ENCODE peak calls at places on chromosomes 1 and 21, in nine cellular contexts. C is tibial nerve; M is left lung; B is cardiac muscle cell; Y is CD4-positive, CD25-positive, alpha-beta regulatory T cell; E is PC-9; L is small intestine; N is WERI-Rb-1; V is CD4-positive, alpha-beta memory T cell. A is an unnamed sample. For H3K9me3, the result is how much of the 10 kb centered on the place peaks cover.

GRCh38 chr1:110057963-110058518 is 12.4 kb downstream of the ALX3 start:
- DNase-seq in V (no peak), M (no peak), E (no peak), B (no peak), L (no peak), N (no peak), Y (no peak), C (no peak), A (no peak)

GRCh38 chr1:50822035-50822776 is 137.9 kb downstream of the FAF1 start:
- DNase-seq in V (no peak), Y (no peak), C (no peak), L (peak), E (no peak), N (no peak), B (no peak), M (no peak), A (no peak)

GRCh38 chr1:171590022-171590421 is 32.0 kb upstream of the MYOCOS start:
- DNase-seq in V (no peak), Y (no peak), M (no peak), B (no peak), N (no peak), E (no peak), C (no peak), L (no peak), A (no peak)

GRCh38 chr1:44021581-44022321 is 9.5 kb downstream of the SLC6A9 start:
- DNase-seq in C (no peak), M (no peak), N (no peak), E (no peak), V (no peak), L (no peak), Y (no peak), B (no peak), A (no peak)

GRCh38 chr1:26318338-26319064 is 743 bp downstream of the CD52 start:
- DNase-seq in M (peak), Y (no peak), C (no peak), L (no peak), V (no peak), E (no peak), B (no peak), N (no peak), A (no peak)

GRCh38 chr1:162206749-162207635 is 137.5 kb downstream of the NOS1AP start:
- DNase-seq in V (no peak), N (peak), B (peak), L (peak), E (no peak), Y (no peak), C (no peak), M (peak), A (no peak)

GRCh38 chr1:31735571-31735970 is 28.6 kb downstream of the ADGRB2 start:
- DNase-seq in C (no peak), E (no peak), N (no peak), L (no peak), M (no peak), Y (no peak), B (no peak), V (no peak), A (no peak)

GRCh38 chr1:110674337-110675059 is at the start of gene KCNA3:
- DNase-seq in L (no peak), E (no peak), M (peak), V (peak), C (no peak), N (no peak), Y (peak), B (peak), A (peak)

GRCh38 chr1:23613191-23614126 is 54.2 kb upstream of the ID3 start:
- DNase-seq in N (no peak), V (peak), E (no peak), B (no peak), L (no peak), Y (peak), M (no peak), C (no peak), A (no peak)

GRCh38 chr1:113813218-113813617 is 942 bp upstream of the RSBN1 start:
- DNase-seq in B (no peak), L (no peak), N (no peak), M (no peak), V (no peak), C (no peak), Y (no peak), E (no peak), A (no peak)

GRCh38 chr1:118253310-118253903 is 68.4 kb upstream of the SPAG17 start:
- DNase-seq in Y (no peak), V (no peak), L (no peak), N (peak), M (no peak), C (no peak), B (no peak), E (no peak), A (no peak)

GRCh38 chr1:199084293-199084692 is 445.5 kb downstream of the PTPRC start:
- DNase-seq in B (peak), V (no peak), M (no peak), Y (no peak), L (no peak), N (peak), E (no peak), C (no peak), A (no peak)

GRCh38 chr1:243850368-243851128 is 505 bp upstream of the AKT3 start:
- DNase-seq in C (peak), V (peak), N (peak), L (peak), B (peak), E (peak), M (peak), Y (peak), A (peak)

GRCh38 chr1:201946224-201946908 is at the start of gene LMOD1:
- DNase-seq in N (peak), L (peak), C (peak), V (no peak), M (peak), B (peak), Y (no peak), E (peak), A (no peak)

GRCh38 chr21:18529253-18529652 is 125.7 kb upstream of the TMPRSS15 start:
- DNase-seq in M (no peak), L (peak), Y (no peak), C (no peak), B (no peak), V (no peak), E (no peak), N (no peak), A (no peak)

GRCh38 chr1:156089704-156090103 is 7.4 kb upstream of the MEX3A start:
- DNase-seq in B (no peak), Y (no peak), N (peak), V (no peak), C (no peak), L (no peak), E (no peak), M (no peak), A (no peak)

GRCh38 chr1:205963352-205963751 is 20.1 kb upstream of the SLC26A9 start:
- DNase-seq in C (no peak), N (no peak), V (no peak), M (no peak), B (no peak), L (no peak), E (no peak), Y (no peak), A (no peak)

GRCh38 chr1:89935235-89935634 is 59.7 kb upstream of the ZNF326 start:
- DNase-seq in B (no peak), L (no peak), N (no peak), Y (no peak), E (no peak), C (no peak), V (no peak), M (no peak), A (no peak)

GRCh38 chr1:52544665-52545525 is 8.0 kb downstream of the TUT4 start:
- DNase-seq in L (no peak), M (no peak), C (no peak), V (no peak), Y (no peak), E (no peak), B (no peak), N (no peak), A (no peak)

GRCh38 chr1:26538480-26539412 is 9.2 kb downstream of the RPS6KA1 start:
- DNase-seq in L (peak), V (peak), B (peak), M (no peak), Y (peak), E (peak), N (peak), C (no peak), A (no peak)

GRCh38 chr1:64302971-64303370 is 99.5 kb downstream of the UBE2U start:
- DNase-seq in E (no peak), V (no peak), C (no peak), M (no peak), B (no peak), Y (no peak), N (no peak), L (no peak), A (no peak)

GRCh38 chr1:53860967-53861411 is 22.9 kb upstream of the NDC1 start:
- DNase-seq in N (peak), V (peak), E (peak), B (peak), Y (peak), C (no peak), M (no peak), L (peak), A (no peak)

GRCh38 chr1:119784127-119784781 is 15.5 kb upstream of the HMGCS2 start:
- DNase-seq in N (no peak), Y (no peak), V (no peak), C (peak), L (peak), M (peak), B (no peak), E (no peak), A (no peak)

GRCh38 chr1:50605186-50605875 is 182.1 kb upstream of the DMRTA2 start:
- DNase-seq in N (peak), Y (peak), E (no peak), V (no peak), L (peak), C (no peak), M (no peak), B (peak), A (no peak)

GRCh38 chr1:55244476-55245109 is 29.4 kb upstream of the USP24 start:
- DNase-seq in M (no peak), V (no peak), C (no peak), L (no peak), E (peak), N (no peak), B (no peak), Y (no peak), A (no peak)

GRCh38 chr1:89701746-89702241 is 68.9 kb downstream of the LRRC8C start:
- DNase-seq in V (no peak), E (no peak), C (no peak), N (no peak), B (peak), L (no peak), M (no peak), Y (no peak), A (no peak)

GRCh38 chr1:201214461-201214860 is 23.8 kb downstream of the IGFN1 start:
- DNase-seq in V (no peak), B (no peak), N (peak), Y (no peak), M (peak), L (peak), C (no peak), E (no peak), A (no peak)

GRCh38 chr21:31201144-31201543 is 142.9 kb downstream of the TIAM1 start:
- DNase-seq in V (no peak), E (no peak), C (no peak), M (no peak), N (no peak), Y (no peak), L (no peak), B (no peak), A (no peak)

GRCh38 chr1:247060771-247061170 is 17.8 kb downstream of the ZNF670 start:
- DNase-seq in N (no peak), C (no peak), B (no peak), V (no peak), Y (no peak), E (no peak), L (no peak), M (no peak), A (no peak)
- H3K9me3 ChIP-seq in N (under half), C (under half), B (under half), V (under half), Y (half or more), E (under half), L (under half), M (half or more), A (under half)

GRCh38 chr1:164382384-164382783 is 176.6 kb upstream of the PBX1 start:
- DNase-seq in B (peak), M (no peak), V (no peak), C (no peak), N (peak), Y (no peak), L (no peak), E (no peak), A (no peak)
- H3K9me3 ChIP-seq in B (under half), M (under half), V (under half), C (under half), N (under half), Y (under half), L (under half), E (under half), A (under half)

DNA sequence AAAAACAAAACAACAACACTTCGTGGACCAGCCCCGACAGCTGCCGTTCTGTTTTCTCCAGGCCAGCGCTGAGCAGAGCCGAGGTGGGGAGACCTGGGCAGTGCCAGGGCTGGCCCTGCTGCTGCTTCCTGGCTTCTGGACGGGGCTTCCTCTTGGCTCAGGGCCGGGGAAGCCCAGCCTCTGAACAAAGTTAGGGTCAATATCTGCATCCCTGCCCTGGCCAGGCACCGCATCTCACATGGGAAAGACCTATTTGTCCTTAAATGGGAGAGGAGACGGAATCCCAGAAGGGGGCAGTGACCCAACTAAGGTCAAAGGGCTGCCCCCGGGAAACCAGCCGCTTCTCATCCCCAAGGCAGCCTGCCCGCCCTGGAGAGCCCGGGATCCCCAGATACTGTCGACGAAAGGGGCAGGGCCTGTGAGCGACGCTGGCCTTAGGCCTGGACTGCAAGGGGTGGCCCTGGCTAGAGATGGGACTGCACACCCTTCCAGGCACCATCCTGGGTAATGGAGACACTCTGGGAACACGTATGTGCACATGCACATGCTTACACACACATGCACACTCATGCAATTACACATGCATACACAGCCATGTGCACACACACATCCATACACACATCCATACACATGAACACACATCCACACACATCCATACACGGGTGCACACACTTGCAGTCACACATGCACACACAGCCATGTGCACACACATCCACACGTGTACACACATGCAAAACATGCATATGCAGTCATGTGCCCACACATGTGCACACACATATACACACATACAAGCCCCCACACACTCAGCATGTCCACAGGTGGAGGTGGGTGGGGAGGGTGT is 22.1 kb upstream of the POFUT2 start:
- DNase-seq in C (no peak), L (no peak), B (no peak), V (no peak), N (no peak), E (no peak), M (peak), Y (no peak), A (no peak)
- H3K9me3 ChIP-seq in C (under half), L (under half), B (under half), V (under half), N (under half), E (under half), M (under half), Y (under half), A (under half)

GRCh38 chr1:239174880-239175279 is 211.5 kb upstream of the CHRM3 start:
- DNase-seq in B (no peak), N (no peak), V (no peak), M (no peak), L (no peak), E (no peak), Y (no peak), C (no peak), A (no peak)
- H3K9me3 ChIP-seq in B (under half), N (under half), V (under half), M (under half), L (under half), E (under half), Y (under half), C (under half), A (under half)

GRCh38 chr1:212771341-212771740 is 20.2 kb downstream of the NSL1 start:
- DNase-seq in L (no peak), V (no peak), Y (no peak), E (no peak), M (no peak), C (no peak), B (no peak), N (no peak), A (no peak)

GRCh38 chr1:212773011-212773410 is 18.6 kb downstream of the NSL1 start:
- DNase-seq in Y (no peak), B (no peak), C (no peak), M (no peak), E (no peak), V (no peak), N (no peak), L (no peak), A (no peak)

GRCh38 chr1:212774584-212774983 is 17.0 kb downstream of the NSL1 start:
- DNase-seq in L (no peak), C (no peak), N (no peak), M (no peak), B (no peak), Y (no peak), V (no peak), E (no peak), A (no peak)

GRCh38 chr1:212775241-212775640 is 16.3 kb downstream of the NSL1 start:
- DNase-seq in B (no peak), L (no peak), C (no peak), Y (no peak), V (no peak), E (no peak), N (no peak), M (no peak), A (no peak)

GRCh38 chr1:212769372-212770167 is 22.0 kb downstream of the NSL1 start:
- DNase-seq in V (no peak), N (no peak), L (no peak), M (no peak), C (no peak), B (no peak), Y (peak), E (no peak), A (no peak)
- H3K9me3 ChIP-seq in V (under half), N (under half), L (under half), M (under half), C (half or more), B (under half), Y (under half), E (under half), A (under half)

A was measured in T-helper 17 cell.